ENCODE peak calls at places on chromosomes 16 and 17, in four cellular contexts. I is iPS DF 19.7, C is GM13977, A is type B pancreatic cell. P is an unnamed sample.

GRCh38 chr17:75535119-75535537 is 9.6 kb downstream of the LLGL2 start:
- DNase-seq in I (no peak), C (peak), A (no peak), P (peak)

GRCh38 chr17:56172517-56172982 is 19.3 kb downstream of the ANKFN1 start:
- DNase-seq in C (no peak), A (no peak), I (no peak), P (peak)

GRCh38 chr17:9768381-9768934 is 22.9 kb downstream of the DHRS7C start:
- DNase-seq in C (peak), A (no peak), I (no peak), P (peak)

GRCh38 chr16:67036323-67036741 is 7.4 kb downstream of the CBFB start:
- DNase-seq in C (no peak), A (no peak), I (no peak), P (no peak)

GRCh38 chr17:71157297-71157696 is 963.5 kb upstream of the SOX9 start:
- DNase-seq in I (no peak), C (no peak), A (no peak), P (no peak)

GRCh38 chr17:15038656-15039055 is 226.5 kb downstream of the PMP22 start:
- DNase-seq in I (no peak), C (no peak), A (no peak), P (no peak)

GRCh38 chr16:82979406-82980111 is 352.8 kb downstream of the CDH13 start:
- DNase-seq in C (no peak), I (no peak), A (no peak), P (no peak)

GRCh38 chr16:87101903-87102302 is 215.3 kb downstream of the C16orf95 start:
- DNase-seq in C (no peak), A (no peak), I (no peak), P (no peak)

GRCh38 chr17:77388384-77389306 is 247.9 kb downstream of the SEC14L1 start:
- DNase-seq in I (no peak), A (no peak), C (no peak), P (no peak)

GRCh38 chr17:59001158-59001814 is 105.4 kb downstream of the TRIM37 start:
- DNase-seq in A (no peak), I (no peak), C (peak), P (no peak)

GRCh38 chr17:8880466-8880865 is 13.0 kb upstream of the PIK3R6 start:
- DNase-seq in C (no peak), I (no peak), A (no peak), P (no peak)

GRCh38 chr17:45768000-45768399 is 16.1 kb upstream of the CRHR1 start:
- DNase-seq in A (no peak), C (no peak), I (no peak), P (peak)

GRCh38 chr17:3983945-3984484 is 19.8 kb upstream of the ATP2A3 start:
- DNase-seq in A (no peak), I (no peak), C (no peak), P (no peak)

GRCh38 chr16:30697264-30698138 is 1.5 kb upstream of the SRCAP start:
- DNase-seq in A (no peak), I (peak), C (peak), P (no peak)

GRCh38 chr17:15999974-16000827 is 577 bp downstream of the TTC19 start:
- DNase-seq in A (no peak), C (no peak), I (no peak), P (peak)

GRCh38 chr17:33014751-33015150 is 23.1 kb downstream of the SPACA3 start:
- DNase-seq in C (no peak), I (no peak), A (no peak), P (no peak)

GRCh38 chr17:58956997-58957724 is 149.5 kb downstream of the TRIM37 start:
- DNase-seq in C (no peak), A (no peak), I (no peak), P (no peak)

GRCh38 chr16:57749872-57750452 is 14.4 kb downstream of the KATNB1 start:
- DNase-seq in C (no peak), A (no peak), I (no peak), P (no peak)

GRCh38 chr16:22325598-22326368 is 28.6 kb downstream of the POLR3E start:
- DNase-seq in C (no peak), A (no peak), I (no peak), P (no peak)

GRCh38 chr16:81740163-81740562 is 38.9 kb upstream of the PLCG2 start:
- DNase-seq in A (no peak), I (no peak), C (peak), P (no peak)

GRCh38 chr17:75352079-75352569 is 53.4 kb downstream of the GRB2 start:
- DNase-seq in C (no peak), I (no peak), A (no peak), P (peak)

GRCh38 chr17:79993390-79994221 is 42.1 kb downstream of the TBC1D16 start:
- DNase-seq in A (no peak), I (no peak), C (no peak), P (peak)

GRCh38 chr16:1825864-1826690 is 548 bp downstream of the HAGH start:
- DNase-seq in I (no peak), C (peak), A (no peak), P (peak)

GRCh38 chr16:16016388-16016964 is 67.1 kb downstream of the ABCC1 start:
- DNase-seq in C (no peak), I (no peak), A (no peak), P (no peak)

GRCh38 chr17:41484920-41485904 is 4.3 kb upstream of the KRT35 start:
- DNase-seq in I (no peak), A (no peak), C (no peak), P (no peak)

GRCh38 chr16:3182608-3183444 is 5.2 kb upstream of the OR1F1 start:
- DNase-seq in A (no peak), I (no peak), C (peak), P (peak)

GRCh38 chr16:89019511-89019910 is 42.5 kb upstream of the CBFA2T3 start:
- DNase-seq in A (no peak), I (no peak), C (no peak), P (no peak)

GRCh38 chr16:67528222-67528869 is at the start of gene RIPOR1:
- DNase-seq in C (peak), A (peak), I (no peak), P (peak)

GRCh38 chr17:27893834-27894503 is 804 bp upstream of the LYRM9 start:
- DNase-seq in A (no peak), I (no peak), C (no peak), P (no peak)

GRCh38 chr17:57723427-57724037 is 21.6 kb downstream of the CCDC182 start:
- DNase-seq in C (no peak), I (no peak), A (no peak), P (no peak)

P was measured in neural progenitor cell.